ENCODE peak calls at places on chromosomes 12 and 14, in five cellular contexts. X is vagina, O is suprapubic skin, Z is transverse colon, E is IMR-90. Y is an unnamed sample.

GRCh38 chr12:113261847-113262470 is 40.7 kb downstream of the TPCN1 start:
- DNase-seq in E (peak; percentile 22), X (no peak), O (no peak), Z (no peak), Y (no peak)

GRCh38 chr14:49893309-49894213 is 679 bp downstream of the ARF6 start:
- DNase-seq in X (no peak), O (peak; percentile 85), E (no peak), Z (peak; percentile 74), Y (peak; percentile 67)

GRCh38 chr14:65279958-65280357 is 132.6 kb upstream of the FUT8 start:
- DNase-seq in X (no peak), E (no peak), O (no peak), Z (no peak), Y (no peak)

GRCh38 chr14:104687601-104688504 is 1.6 kb upstream of the INF2 start:
- DNase-seq in X (no peak), Z (peak; percentile 93), O (no peak), E (no peak), Y (peak; percentile 96)

GRCh38 chr12:27246141-27246540 is 2.1 kb downstream of the STK38L start:
- DNase-seq in O (no peak), X (no peak), E (no peak), Z (no peak), Y (no peak)

GRCh38 chr12:2284857-2285256 is 232.1 kb downstream of the CACNA1C start:
- DNase-seq in E (peak; percentile 73), Z (peak; percentile 83), O (no peak), X (no peak), Y (peak; percentile 66)

GRCh38 chr14:89160437-89160836 is 256.6 kb downstream of the FOXN3 start:
- DNase-seq in Z (no peak), E (no peak), O (no peak), X (no peak), Y (no peak)

GRCh38 chr14:95519699-95520098 is 3.2 kb upstream of the SYNE3 start:
- DNase-seq in X (no peak), Z (peak; percentile 71), O (peak; percentile 95), E (peak; percentile 77), Y (peak; percentile 61)

GRCh38 chr12:65894624-65895023 is 70.3 kb downstream of the HMGA2 start:
- DNase-seq in Z (no peak), O (no peak), X (no peak), E (no peak), Y (no peak)

GRCh38 chr12:54329756-54330155 is 4.8 kb downstream of the COPZ1 start:
- DNase-seq in Z (no peak), O (no peak), E (no peak), X (no peak), Y (no peak)

GRCh38 chr14:37594238-37594915 is 672 bp downstream of the FOXA1 start:
- DNase-seq in O (no peak), X (no peak), E (peak; percentile 80), Z (peak; percentile 82), Y (peak; percentile 82)
- TF ChIP-seq CTCF in O (peak; percentile 22), X (no peak), E (peak; percentile 81), Z (peak; percentile 71), Y (peak; percentile 72)

GRCh38 chr12:51391047-51391837 is at the start of gene GALNT6:
- DNase-seq in X (no peak), E (no peak), Z (peak; percentile 87), O (peak; percentile 74), Y (peak; percentile 82)
- TF ChIP-seq POLR2A in X (no peak), E (no peak), Z (peak; percentile 34), O (no peak), Y (no peak)

GRCh38 chr12:51820721-51821422 is 27.6 kb downstream of the FIGNL2 start:
- DNase-seq in E (peak; percentile 60), O (no peak), Z (peak; percentile 51), X (no peak), Y (peak; percentile 60)
- H3K4me3 ChIP-seq in E (peak overlapping the region; percentile 68), O (peak overlapping the region; percentile 54), Z (peak overlapping the region; percentile 10), X (peak overlapping the region; percentile 56), Y (peak overlapping the region; percentile 62)

GRCh38 chr14:53285064-53285463 is 131.9 kb upstream of the DDHD1 start:
- DNase-seq in O (no peak), E (no peak), Z (no peak), X (no peak), Y (no peak)

DNA sequence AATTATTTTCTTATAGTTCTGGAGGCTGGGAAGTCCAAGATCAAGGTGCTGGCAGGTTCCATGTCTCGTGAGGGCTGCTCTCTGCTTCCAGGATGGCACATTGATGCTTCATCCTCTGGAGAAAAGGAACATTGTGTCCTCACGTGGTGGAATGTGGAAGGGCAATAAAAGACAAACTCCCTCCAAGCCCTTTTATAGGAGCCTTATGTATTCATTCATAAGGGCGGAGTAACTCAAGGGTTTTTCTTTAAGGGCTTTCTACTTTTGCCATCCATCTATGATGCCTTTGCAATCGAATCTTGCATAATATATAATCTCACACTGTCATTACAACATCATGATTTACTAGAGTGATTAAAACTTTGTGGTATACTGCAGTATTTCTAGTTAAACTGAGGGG is 132.7 kb upstream of the DDHD1 start:
- DNase-seq in X (no peak), O (no peak), E (no peak), Z (no peak), Y (no peak)
- TF ChIP-seq CTCF in X (no peak), O (no peak), E (no peak), Z (no peak), Y (no peak)

DNA sequence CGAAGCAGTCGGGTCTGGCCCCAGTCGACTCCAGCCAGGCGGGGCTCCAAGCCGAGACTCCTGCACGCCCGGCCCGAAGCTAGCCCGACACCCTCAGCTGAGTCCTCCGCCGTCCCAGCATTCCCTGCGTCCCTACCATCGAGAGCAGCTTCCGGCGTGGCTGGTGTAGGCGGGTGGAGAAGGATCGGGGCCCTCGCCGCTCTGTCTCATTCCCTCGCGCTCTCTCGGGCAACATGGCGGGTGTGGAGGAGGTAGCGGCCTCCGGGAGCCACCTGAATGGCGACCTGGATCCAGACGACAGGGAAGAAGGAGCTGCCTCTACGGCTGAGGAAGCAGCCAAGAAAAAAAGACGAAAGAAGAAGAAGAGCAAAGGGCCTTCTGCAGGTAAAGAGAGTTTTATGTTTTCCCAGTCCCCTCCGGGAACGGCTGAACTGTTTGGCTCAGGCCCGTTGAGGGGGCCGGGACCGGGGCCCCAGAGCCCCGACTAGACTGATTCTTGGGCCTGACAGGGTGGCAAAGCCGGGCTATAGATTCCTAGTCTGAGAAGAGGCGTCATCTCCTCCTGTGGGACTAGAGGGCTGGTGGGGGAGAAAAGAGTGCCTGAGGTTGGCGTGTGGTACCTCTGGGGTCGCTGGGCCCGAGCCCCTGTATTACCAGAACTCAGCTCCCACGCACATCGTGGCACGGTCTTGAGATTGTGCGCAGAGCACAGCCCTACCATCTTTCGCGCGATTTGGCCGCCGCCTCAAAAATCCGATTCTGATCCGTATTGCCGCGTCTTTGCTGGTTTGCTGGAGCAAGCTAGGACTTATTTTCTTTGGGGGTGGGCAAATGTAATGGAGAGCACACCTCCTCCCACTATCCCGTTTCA is at the start of gene METAP2:
- DNase-seq in X (no peak), O (peak; percentile 97), Z (peak; percentile 96), E (peak; percentile 95), Y (peak; percentile 97)
- TF ChIP-seq POLR2A in X (peak; percentile 64), O (peak; percentile 53), Z (peak; percentile 96), E (peak; percentile 98), Y (peak; percentile 76)

GRCh38 chr14:39113685-39114072 is 444 bp upstream of the GEMIN2 start:
- DNase-seq in O (no peak), X (no peak), Z (no peak), E (no peak), Y (no peak)
- H3K4me3 ChIP-seq in O (peak overlapping the region; percentile 80), X (peak overlapping the region; percentile 85), Z (no peak overlapping the region), E (peak overlapping the region; percentile 83), Y (peak overlapping the region; percentile 71)

GRCh38 chr14:39472078-39472477 is 39.8 kb upstream of the FBXO33 start:
- DNase-seq in O (no peak), X (no peak), Z (no peak), E (no peak), Y (no peak)

GRCh38 chr14:39467889-39468524 is 35.8 kb upstream of the FBXO33 start:
- DNase-seq in E (peak; percentile 43), X (no peak), O (no peak), Z (no peak), Y (no peak)

GRCh38 chr14:39474416-39474911 is 42.2 kb upstream of the FBXO33 start:
- DNase-seq in E (no peak), Z (no peak), O (no peak), X (no peak), Y (no peak)

GRCh38 chr14:39469094-39469710 is 37.0 kb upstream of the FBXO33 start:
- DNase-seq in Z (peak; percentile 26), O (no peak), E (no peak), X (no peak), Y (no peak)
- TF ChIP-seq CTCF in Z (no peak), O (no peak), E (peak; percentile 27), X (no peak), Y (no peak)

GRCh38 chr14:91872517-91873470 is 5.5 kb upstream of the TC2N start:
- DNase-seq in E (peak; percentile 83), O (peak; percentile 91), Z (peak; percentile 90), X (no peak), Y (peak; percentile 94)
- TF ChIP-seq POLR2A in E (no peak), O (no peak), Z (peak; percentile 68), X (no peak), Y (no peak)

GRCh38 chr14:76762617-76763361 is 1.5 kb downstream of the VASH1 start:
- DNase-seq in E (no peak), O (peak; percentile 69), X (peak; percentile 81), Z (no peak), Y (no peak)
- H3K4me3 ChIP-seq in E (peak overlapping the region; percentile 87), O (peak overlapping the region; percentile 87), X (peak overlapping the region; percentile 84), Z (peak overlapping the region; percentile 50), Y (peak overlapping the region; percentile 73)